ENCODE peak calls at places on chromosomes 6 and 20, in ten cellular contexts. M is IMR-90, A is stomach, F is A549, T is suprapubic skin, X is breast epithelium, J is Peyer's patch, L is tibial nerve, R is body of pancreas, K is uterus. Y is an unnamed sample.

GRCh38 chr6:84581494-84582259 is 182.7 kb downstream of the TBX18 start:
- DNase-seq in M (peak; percentile 73), A (no peak), F (no peak), T (no peak), X (no peak), J (no peak), L (no peak), R (no peak), K (no peak), Y (no peak)

GRCh38 chr6:116266803-116267202 is 12.9 kb downstream of the TSPYL1 start:
- DNase-seq in M (no peak), A (no peak), F (no peak), T (no peak), X (no peak), J (no peak), L (no peak), R (no peak), K (no peak), Y (no peak)

GRCh38 chr6:21999012-21999528 is 297.8 kb downstream of the PRL start:
- DNase-seq in M (peak; percentile 76), A (no peak), F (no peak), T (no peak), X (no peak), J (no peak), L (no peak), R (no peak), K (no peak), Y (no peak)

GRCh38 chr6:119348308-119349040 is 1.1 kb downstream of the MAN1A1 start:
- DNase-seq in M (peak; percentile 29), A (peak; percentile 26), F (no peak), T (peak; percentile 70), X (no peak), J (peak; percentile 38), L (no peak), R (peak; percentile 36), K (peak; percentile 29), Y (no peak)

GRCh38 chr6:156698239-156699016 is 78.8 kb upstream of the ARID1B start:
- DNase-seq in M (no peak), A (no peak), F (no peak), T (no peak), X (no peak), J (peak; percentile 86), L (no peak), R (no peak), K (no peak), Y (no peak)

GRCh38 chr6:119974430-119975159 is 625.0 kb upstream of the MAN1A1 start:
- DNase-seq in M (no peak), A (no peak), F (no peak), T (no peak), X (no peak), J (no peak), L (no peak), R (no peak), K (no peak), Y (no peak)

GRCh38 chr20:59806578-59806975 is 126.9 kb downstream of the SYCP2 start:
- DNase-seq in M (no peak), A (peak; percentile 7), F (no peak), T (no peak), X (no peak), J (no peak), L (peak; percentile 1), R (no peak), K (no peak), Y (no peak)

GRCh38 chr6:26051683-26052310 is 35.4 kb upstream of the HFE start:
- DNase-seq in M (no peak), A (no peak), F (no peak), T (no peak), X (no peak), J (no peak), L (no peak), R (no peak), K (no peak), Y (no peak)

GRCh38 chr20:6975326-6975725 is 207.8 kb downstream of the BMP2 start:
- DNase-seq in M (no peak), A (no peak), F (no peak), T (no peak), X (no peak), J (no peak), L (no peak), R (no peak), K (no peak), Y (no peak)

GRCh38 chr6:98416027-98416426 is 418.3 kb upstream of the POU3F2 start:
- DNase-seq in M (no peak), A (no peak), F (no peak), T (no peak), X (no peak), J (no peak), L (no peak), R (no peak), K (no peak), Y (no peak)

GRCh38 chr6:71082033-71082620 is 125.3 kb upstream of the B3GAT2 start:
- DNase-seq in M (peak; percentile 35), A (no peak), F (no peak), T (no peak), X (no peak), J (no peak), L (no peak), R (no peak), K (no peak), Y (no peak)

GRCh38 chr6:13531956-13532355 is 42.4 kb upstream of the SIRT5 start:
- DNase-seq in M (no peak), A (no peak), F (no peak), T (no peak), X (no peak), J (no peak), L (no peak), R (no peak), K (no peak), Y (peak; percentile 45)

GRCh38 chr6:140048202-140048790 is 673.8 kb upstream of the CITED2 start:
- DNase-seq in M (no peak), A (no peak), F (no peak), T (no peak), X (no peak), J (no peak), L (no peak), R (no peak), K (no peak), Y (no peak)

GRCh38 chr20:63830821-63831593 is at the start of gene ZBTB46:
- DNase-seq in M (peak; percentile 49), A (peak; percentile 62), F (peak; percentile 75), T (no peak), X (no peak), J (no peak), L (no peak), R (peak; percentile 57), K (peak; percentile 41), Y (no peak)

GRCh38 chr6:112018619-112019416 is 35.1 kb upstream of the CCN6 start:
- DNase-seq in M (no peak), A (peak; percentile 48), F (no peak), T (peak; percentile 80), X (no peak), J (no peak), L (peak; percentile 53), R (no peak), K (no peak), Y (peak; percentile 92)

GRCh38 chr6:44535967-44536366 is 148.5 kb downstream of the CDC5L start:
- DNase-seq in M (no peak), A (no peak), F (no peak), T (no peak), X (no peak), J (no peak), L (no peak), R (no peak), K (no peak), Y (no peak)

GRCh38 chr6:6972456-6972855 is 135.3 kb upstream of the RREB1 start:
- DNase-seq in M (peak; percentile 25), A (no peak), F (no peak), T (no peak), X (no peak), J (no peak), L (no peak), R (peak; percentile 61), K (no peak), Y (no peak)

GRCh38 chr6:47157653-47158219 is 115.6 kb upstream of the ADGRF1 start:
- DNase-seq in M (peak; percentile 33), A (no peak), F (no peak), T (no peak), X (no peak), J (no peak), L (no peak), R (no peak), K (no peak), Y (no peak)

GRCh38 chr6:144149894-144150672 is at the start of gene STX11:
- DNase-seq in M (peak; percentile 29), A (peak; percentile 67), F (peak; percentile 15), T (peak; percentile 82), X (peak; percentile 54), J (peak; percentile 41), L (peak; percentile 22), R (peak; percentile 51), K (peak; percentile 19), Y (peak; percentile 54)
- TF ChIP-seq POLR2A in M (no peak), A (no peak), F (no peak), T (peak; percentile 68), X (no peak), J (no peak), L (peak; percentile 58), R (peak; percentile 30), K (no peak), Y (no peak)

DNA sequence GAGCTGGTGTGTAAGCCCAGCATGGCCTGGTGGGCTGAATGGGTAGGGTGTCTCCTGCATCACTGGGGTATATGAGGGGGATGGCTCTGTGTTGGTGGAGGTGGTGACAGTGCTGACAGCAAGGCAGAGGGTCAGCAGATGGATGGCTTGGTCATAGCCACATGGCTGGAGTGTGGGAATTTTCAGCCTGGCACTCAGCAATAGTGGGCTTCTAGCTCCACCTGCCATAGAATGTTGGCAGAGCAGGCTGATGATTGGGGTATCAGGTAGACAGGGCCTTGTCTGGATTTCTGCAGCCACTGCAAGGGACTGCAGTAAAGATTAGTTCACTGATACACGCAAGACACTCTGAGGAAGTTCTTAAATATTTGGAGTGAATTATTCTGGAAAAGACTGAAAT is 137.5 kb upstream of the BACH2 start:
- DNase-seq in M (no peak), A (no peak), F (no peak), T (no peak), X (no peak), J (no peak), L (no peak), R (no peak), K (no peak), Y (no peak)
- TF ChIP-seq CTCF in M (peak; percentile 32), A (no peak), F (peak; percentile 10), T (no peak), X (no peak), J (no peak), L (no peak), R (no peak), K (no peak), Y (no peak)

DNA sequence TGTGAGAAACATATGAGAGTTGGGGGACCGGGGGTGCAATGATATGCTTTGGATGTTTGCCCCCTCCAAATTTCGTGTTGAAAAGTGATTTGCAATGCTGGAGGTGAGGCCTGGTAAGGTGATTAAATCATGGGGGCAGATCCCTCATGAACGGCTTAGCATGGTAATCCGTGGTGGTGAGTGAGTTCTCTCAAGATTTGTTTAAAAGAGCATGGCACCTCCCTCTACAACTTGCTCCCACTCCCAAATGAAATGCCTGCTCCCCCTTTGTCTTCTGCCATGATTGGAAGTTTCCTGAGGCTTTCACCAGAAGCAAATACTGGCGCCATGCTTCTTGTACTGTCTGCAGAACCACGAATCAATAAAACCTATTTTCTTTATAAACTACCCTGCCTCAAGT is 2.5 kb downstream of the DEK start:
- DNase-seq in M (no peak), A (no peak), F (no peak), T (no peak), X (no peak), J (no peak), L (no peak), R (no peak), K (no peak), Y (no peak)
- H3K4me3 ChIP-seq in M (no peak overlapping the region), A (peak overlapping the region; percentile 96), F (peak overlapping the region; percentile 83), T (peak overlapping the region; percentile 96), X (no peak overlapping the region), J (no peak overlapping the region), L (no peak overlapping the region), R (no peak overlapping the region), K (no peak overlapping the region), Y (no peak overlapping the region)

GRCh38 chr6:142316791-142317368 is 15.1 kb downstream of the ADGRG6 start:
- DNase-seq in M (no peak), A (no peak), F (no peak), T (no peak), X (no peak), J (no peak), L (no peak), R (no peak), K (no peak), Y (no peak)
- TF ChIP-seq POLR2A in M (no peak), A (no peak), F (no peak), T (no peak), X (no peak), J (no peak), L (no peak), R (no peak), K (no peak), Y (no peak)

Y was measured in lower leg skin.